ENCODE peak calls at places on chromosomes 2 and 18, in seven cellular contexts. P, I, W, U, D, Y and R are unnamed samples.

GRCh38 chr2:71961289-71962027 is 186.2 kb downstream of the CYP26B1 start:
- DNase-seq in P (no peak), I (no peak), W (no peak), U (no peak), D (no peak), Y (no peak), R (no peak)

GRCh38 chr2:169395821-169396374 is 33.6 kb upstream of the LRP2 start:
- DNase-seq in P (no peak), I (no peak), W (no peak), U (no peak), D (no peak), Y (no peak), R (no peak)

GRCh38 chr2:217467331-217467730 is 535.5 kb downstream of the TNS1 start:
- DNase-seq in P (no peak), I (peak; percentile 23), W (no peak), U (no peak), D (no peak), Y (no peak), R (no peak)

GRCh38 chr2:237885931-237886701 is 26.7 kb downstream of the RAMP1 start:
- DNase-seq in P (no peak), I (peak; percentile 50), W (no peak), U (no peak), D (no peak), Y (no peak), R (peak; percentile 60)

GRCh38 chr2:2642906-2643890 is 312.1 kb upstream of the MYT1L start:
- DNase-seq in P (no peak), I (no peak), W (no peak), U (no peak), D (no peak), Y (no peak), R (no peak)

GRCh38 chr2:219554369-219554768 is 10.5 kb downstream of the TMEM198 start:
- DNase-seq in P (no peak), I (no peak), W (no peak), U (no peak), D (no peak), Y (no peak), R (no peak)

GRCh38 chr18:54835944-54836343 is 7.7 kb downstream of the RAB27B start:
- DNase-seq in P (no peak), I (no peak), W (no peak), U (no peak), D (no peak), Y (no peak), R (no peak)

GRCh38 chr2:86274918-86275275 is 62.5 kb downstream of the REEP1 start:
- DNase-seq in P (no peak), I (peak; percentile 44), W (no peak), U (no peak), D (no peak), Y (no peak), R (no peak)

GRCh38 chr18:61989138-61989537 is 96.3 kb upstream of the RNF152 start:
- DNase-seq in P (no peak), I (no peak), W (no peak), U (no peak), D (no peak), Y (no peak), R (no peak)

GRCh38 chr2:37855283-37856041 is 69.6 kb upstream of the RMDN2 start:
- DNase-seq in P (no peak), I (no peak), W (no peak), U (no peak), D (no peak), Y (no peak), R (peak; percentile 80)

GRCh38 chr18:47936975-47937374 is 6.5 kb upstream of the SMAD2 start:
- DNase-seq in P (no peak), I (no peak), W (no peak), U (no peak), D (no peak), Y (no peak), R (no peak)

GRCh38 chr2:122340246-122340645 is 584.8 kb downstream of the TSN start:
- DNase-seq in P (no peak), I (no peak), W (no peak), U (no peak), D (no peak), Y (no peak), R (no peak)

GRCh38 chr2:122341007-122341406 is 585.6 kb downstream of the TSN start:
- DNase-seq in P (no peak), I (no peak), W (no peak), U (no peak), D (peak; percentile 5), Y (no peak), R (no peak)

DNA sequence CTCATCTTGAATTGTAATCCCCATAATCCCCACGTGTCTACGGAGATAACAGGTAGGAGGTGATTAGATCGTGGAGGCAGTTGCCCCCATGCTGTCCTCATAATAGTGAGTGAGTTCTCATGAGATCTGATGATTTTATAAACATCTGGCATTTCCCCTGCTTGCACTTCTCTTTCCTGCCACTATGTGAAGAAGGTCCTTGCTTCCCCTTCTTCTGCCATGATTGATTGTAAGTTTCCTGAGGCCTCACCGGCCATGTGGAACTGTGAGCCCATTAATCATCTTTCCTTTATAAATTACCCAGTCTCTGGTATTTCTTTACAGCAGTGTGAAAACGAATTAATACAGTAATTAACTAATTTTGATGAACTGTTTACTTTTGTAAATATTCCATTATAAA is 582.5 kb downstream of the TSN start:
- DNase-seq in P (no peak), I (no peak), W (no peak), U (no peak), D (no peak), Y (no peak), R (no peak)
- TF ChIP-seq CTCF in P (no peak), I (no peak), W (no peak), U (no peak), D (peak; percentile 15), Y (peak; percentile 14), R (no peak)

GRCh38 chr2:115650827-115651226 is 1208.4 kb downstream of the DPP10 start:
- DNase-seq in P (no peak), I (no peak), W (no peak), U (no peak), D (no peak), Y (no peak), R (no peak)
- TF ChIP-seq CTCF in P (no peak), I (no peak), W (no peak), U (no peak), D (no peak), Y (no peak), R (no peak)

GRCh38 chr2:127640082-127641072 is 5.6 kb upstream of the GPR17 start:
- DNase-seq in P (no peak), I (no peak), W (no peak), U (no peak), D (no peak), Y (peak; percentile 35), R (no peak)
- TF ChIP-seq CTCF in P (no peak), I (no peak), W (peak; percentile 8), U (no peak), D (peak; percentile 49), Y (peak; percentile 24), R (no peak)

DNA sequence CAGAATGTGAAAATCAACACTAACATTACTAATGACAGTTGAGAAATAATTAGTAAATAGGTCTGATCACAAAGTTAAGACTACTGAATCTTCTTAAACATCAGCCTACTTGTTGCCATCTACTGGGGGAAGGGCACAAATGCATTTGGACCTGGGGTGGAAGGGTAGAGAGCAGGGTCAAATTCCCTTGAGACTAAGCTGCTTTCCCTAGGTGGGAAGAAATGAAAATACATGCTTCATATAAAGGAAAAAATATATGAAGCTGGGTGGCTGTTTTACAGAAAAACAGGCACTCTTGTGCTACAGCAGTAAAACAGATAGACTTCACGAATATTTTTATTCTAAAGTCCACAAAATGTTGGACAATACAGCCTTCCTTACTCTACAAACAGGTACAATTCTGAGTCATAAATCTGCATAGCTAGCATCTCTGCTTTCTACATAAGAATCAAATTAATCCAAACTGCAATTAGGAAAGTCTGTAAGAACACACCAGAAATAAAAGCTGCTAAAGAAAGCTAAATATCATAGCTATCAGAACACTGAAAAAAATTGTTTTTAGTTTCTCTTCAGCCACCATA is 10.9 kb downstream of the TRIP12 start:
- DNase-seq in P (no peak), I (peak; percentile 31), W (no peak), U (no peak), D (no peak), Y (peak; percentile 23), R (no peak)
- TF ChIP-seq CTCF in P (no peak), I (no peak), W (no peak), U (no peak), D (peak; percentile 50), Y (no peak), R (peak; percentile 5)

DNA sequence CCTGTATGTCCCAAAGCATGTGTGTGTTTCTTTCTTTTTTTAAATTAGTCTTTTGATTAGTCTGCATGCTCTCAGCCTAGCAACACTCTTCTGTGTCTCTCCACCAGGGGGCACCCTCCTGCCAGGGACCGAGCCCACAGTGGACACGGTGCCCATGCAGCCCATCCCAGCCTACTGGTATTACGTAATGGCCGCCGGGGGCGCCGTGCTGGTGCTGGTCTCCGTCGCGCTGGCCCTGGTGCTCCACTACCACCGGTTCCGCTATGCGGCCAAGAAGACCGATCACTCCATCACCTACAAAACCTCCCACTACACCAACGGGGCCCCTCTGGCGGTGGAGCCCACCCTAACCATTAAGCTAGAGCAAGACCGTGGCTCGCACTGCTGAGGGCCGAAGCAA is 93.8 kb downstream of the NRP2 start:
- DNase-seq in P (no peak), I (peak; percentile 46), W (peak; percentile 62), U (no peak), D (peak; percentile 24), Y (peak; percentile 83), R (no peak)
- TF ChIP-seq CTCF in P (peak; percentile 69), I (peak; percentile 50), W (peak; percentile 56), U (peak; percentile 32), D (peak; percentile 77), Y (peak; percentile 93), R (peak; percentile 41)